ENCODE peak calls at places on chromosomes 7 and 10, in eight cellular contexts. I, Q, N, M, L, B, T and Z are unnamed samples.

GRCh38 chr10:73039635-73040034 is 57.0 kb downstream of the P4HA1 start:
- DNase-seq in T (peak; percentile 41), B (peak; percentile 48), Q (no peak), N (no peak), M (no peak), L (no peak), I (no peak), Z (no peak)

GRCh38 chr7:139570626-139571025 is 47.1 kb downstream of the CLEC2L start:
- DNase-seq in Q (no peak), L (no peak), B (no peak), T (no peak), I (no peak), N (no peak), M (no peak), Z (no peak)

GRCh38 chr10:112961609-112962008 is 11.6 kb downstream of the TCF7L2 start:
- DNase-seq in M (no peak), Q (no peak), N (no peak), I (no peak), B (no peak), T (no peak), L (no peak), Z (no peak)

GRCh38 chr10:82969405-82969804 is 1094.4 kb downstream of the NRG3 start:
- DNase-seq in B (peak; percentile 37), N (peak; percentile 36), I (no peak), L (peak; percentile 9), T (no peak), Q (no peak), M (no peak), Z (no peak)

GRCh38 chr7:16509829-16510228 is 16.8 kb upstream of the LRRC72 start:
- DNase-seq in M (no peak), Q (no peak), N (no peak), T (no peak), L (no peak), B (no peak), I (no peak), Z (no peak)

GRCh38 chr10:101666025-101666424 is 28.9 kb downstream of the FBXW4 start:
- DNase-seq in Q (no peak), T (no peak), N (no peak), L (no peak), I (no peak), B (no peak), M (no peak), Z (no peak)

GRCh38 chr10:93392111-93392510 is 90.0 kb downstream of the MYOF start:
- DNase-seq in N (no peak), Q (no peak), B (no peak), T (no peak), I (no peak), M (no peak), L (no peak), Z (no peak)

GRCh38 chr10:69239816-69240434 is 19.8 kb downstream of the HKDC1 start:
- DNase-seq in T (peak; percentile 42), Q (no peak), I (peak; percentile 72), M (no peak), B (peak; percentile 36), N (no peak), L (no peak), Z (no peak)

GRCh38 chr10:121614746-121615145 is 16.5 kb upstream of the FGFR2 start:
- DNase-seq in Q (no peak), I (no peak), L (no peak), N (no peak), B (no peak), M (no peak), T (no peak), Z (no peak)

GRCh38 chr10:127963136-127963535 is 56.2 kb downstream of the PTPRE start:
- DNase-seq in M (no peak), Q (no peak), B (no peak), L (no peak), N (no peak), I (no peak), T (no peak), Z (no peak)

GRCh38 chr10:104100795-104101194 is 15.1 kb upstream of the COL17A1 start:
- DNase-seq in L (no peak), I (no peak), M (no peak), T (no peak), B (no peak), Q (no peak), N (no peak), Z (no peak)

GRCh38 chr7:42624471-42624870 is 287.4 kb downstream of the C7orf25 start:
- DNase-seq in N (no peak), I (no peak), L (no peak), T (peak; percentile 43), Q (no peak), B (peak; percentile 27), M (no peak), Z (no peak)

GRCh38 chr7:92875719-92876118 is 39.3 kb upstream of the CDK6 start:
- DNase-seq in I (no peak), M (no peak), Q (no peak), B (no peak), L (no peak), N (no peak), T (peak; percentile 6), Z (no peak)

GRCh38 chr10:104080762-104081161 is 4.9 kb downstream of the COL17A1 start:
- DNase-seq in T (peak; percentile 38), I (no peak), L (peak; percentile 39), Q (peak; percentile 33), B (peak; percentile 33), M (no peak), N (peak; percentile 67), Z (no peak)

GRCh38 chr7:38224392-38224791 is 46.3 kb downstream of the STARD3NL start:
- DNase-seq in I (no peak), N (no peak), Q (no peak), M (no peak), T (no peak), L (no peak), B (no peak), Z (no peak)

GRCh38 chr7:69861233-69861632 is 263.0 kb downstream of the AUTS2 start:
- DNase-seq in M (no peak), T (no peak), Q (no peak), B (no peak), L (no peak), N (no peak), I (no peak), Z (no peak)

GRCh38 chr10:106132956-106133355 is 1031.5 kb downstream of the SORCS1 start:
- DNase-seq in Q (no peak), N (no peak), T (peak; percentile 78), I (no peak), B (no peak), M (no peak), L (no peak), Z (no peak)

GRCh38 chr10:89348458-89348857 is 20.7 kb downstream of the IFIT3 start:
- DNase-seq in B (no peak), L (no peak), I (no peak), N (no peak), T (no peak), Q (no peak), M (no peak), Z (no peak)

GRCh38 chr7:153887756-153888591 is 164.2 kb upstream of the DPP6 start:
- DNase-seq in L (no peak), B (no peak), M (no peak), I (no peak), T (no peak), N (no peak), Q (no peak), Z (no peak)

DNA sequence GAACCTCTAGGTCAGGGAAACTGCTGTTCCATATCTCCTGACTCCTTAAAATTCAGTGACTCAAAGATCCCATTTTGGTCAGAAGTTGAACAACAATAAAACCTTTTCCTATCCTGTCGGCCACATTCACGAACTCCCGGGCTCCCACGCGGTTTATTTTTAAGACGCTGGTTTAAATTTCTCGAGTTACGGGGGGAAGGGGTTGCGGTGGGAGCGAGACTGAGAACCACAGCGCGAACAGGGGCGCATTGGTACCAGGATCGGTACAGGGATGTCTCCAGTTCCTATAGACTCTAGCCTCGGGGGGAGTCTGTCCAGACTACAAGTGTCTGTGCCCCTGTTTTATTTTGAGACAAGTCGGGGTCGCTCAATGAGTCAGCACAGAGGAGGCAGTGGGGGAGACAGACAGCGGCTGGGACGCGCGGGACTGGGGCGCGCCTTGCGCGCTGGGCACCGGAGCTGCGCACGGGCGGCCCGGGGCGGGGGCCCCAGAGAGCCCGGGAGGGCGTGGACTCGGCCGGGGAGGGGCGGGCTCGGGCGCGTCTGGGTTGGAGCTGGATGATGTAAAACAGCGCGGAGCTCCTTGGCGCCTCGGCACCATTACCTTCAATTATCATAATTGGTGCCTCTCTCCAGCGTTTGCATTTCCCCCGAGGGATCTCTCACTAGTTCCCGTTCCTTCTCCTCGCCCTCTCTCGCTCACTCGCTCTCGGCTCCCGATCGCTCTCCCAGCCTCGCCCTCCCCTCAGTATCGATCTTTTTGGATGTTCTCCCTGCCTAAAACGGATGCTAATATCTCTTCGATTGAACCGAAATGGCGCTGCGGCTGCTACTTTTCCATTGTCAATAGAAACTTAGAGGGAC is 8.7 kb upstream of the BAMBI start:
- DNase-seq in M (peak; percentile 63), B (peak; percentile 20), I (peak; percentile 70), L (no peak), T (no peak), N (peak; percentile 77), Q (peak; percentile 14), Z (peak; percentile 62)
- H3K4me3 ChIP-seq in M (peak overlapping the region; percentile 57), B (peak overlapping the region; percentile 51), I (peak overlapping the region; percentile 49), L (no peak overlapping the region), T (no peak overlapping the region), N (peak overlapping the region; percentile 78), Q (no peak overlapping the region), Z (peak overlapping the region; percentile 52)

GRCh38 chr10:75547391-75548298 is 116.2 kb downstream of the LRMDA start:
- DNase-seq in M (no peak), I (no peak), B (peak; percentile 58), T (peak; percentile 85), L (no peak), N (no peak), Q (peak; percentile 12), Z (peak; percentile 28)
- H3K4me1 ChIP-seq in M (peaks cover 28% of the 10 kb centered on the region), I (peaks cover 7% of the 10 kb centered on the region), B (no peaks in the 10 kb centered on the region), T (peaks cover 10% of the 10 kb centered on the region), L (no peaks in the 10 kb centered on the region), N (peaks cover 2% of the 10 kb centered on the region), Q (peaks cover 13% of the 10 kb centered on the region), Z (peaks cover 27% of the 10 kb centered on the region)

DNA sequence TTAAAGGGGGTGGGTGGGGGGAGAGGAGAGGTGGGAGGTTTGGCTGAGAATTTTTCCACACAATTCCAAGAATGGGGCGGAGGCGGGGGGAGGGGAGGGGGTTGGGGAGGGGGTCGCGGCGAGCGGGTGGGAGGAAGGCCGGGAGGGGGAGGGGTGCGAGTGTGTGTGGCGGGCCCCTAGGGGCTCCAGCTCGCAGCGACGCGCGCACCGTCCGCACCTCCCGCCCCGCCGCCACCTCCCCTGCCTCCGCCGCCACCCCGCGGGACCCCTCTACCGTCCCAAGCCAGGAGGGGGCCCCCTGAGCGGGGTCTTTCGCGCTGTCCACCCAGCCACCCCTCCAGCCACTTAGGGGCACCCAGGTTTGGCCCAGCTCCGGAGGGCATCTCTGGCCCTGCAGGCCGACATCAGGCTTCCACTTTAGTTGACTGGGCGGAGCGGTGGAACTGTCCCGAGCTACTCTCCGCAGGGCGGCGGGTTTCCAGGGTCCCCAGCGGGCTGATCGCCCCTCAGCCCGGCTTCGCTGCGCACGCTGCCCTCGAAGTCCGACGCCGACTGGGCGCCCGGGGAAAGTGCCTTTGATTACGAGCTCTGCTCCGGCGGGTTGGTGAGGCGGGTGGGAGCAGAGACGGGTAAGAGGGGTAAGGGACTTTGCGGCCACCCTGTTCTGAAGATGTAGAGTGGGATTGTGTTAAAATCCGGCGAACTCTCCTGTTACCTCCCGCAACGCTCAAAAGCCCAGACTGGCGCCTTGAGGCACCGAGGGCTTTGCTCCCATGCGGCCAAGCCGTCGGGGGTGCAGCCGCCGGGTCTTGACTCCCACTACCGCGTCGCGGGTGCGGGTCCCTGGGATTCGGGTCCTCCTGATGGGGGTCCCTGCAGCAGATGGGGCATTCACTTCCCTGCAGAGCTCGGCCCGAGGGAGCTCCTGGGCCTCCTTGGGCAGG is 1.8 kb upstream of the VAX1 start:
- DNase-seq in T (no peak), N (peak; percentile 60), I (no peak), L (no peak), M (no peak), Q (no peak), B (no peak), Z (no peak)
- H3K4me3 ChIP-seq in T (no peak overlapping the region), N (peak overlapping the region; percentile 51), I (no peak overlapping the region), L (no peak overlapping the region), M (no peak overlapping the region), Q (no peak overlapping the region), B (no peak overlapping the region), Z (no peak overlapping the region)

GRCh38 chr7:7704867-7705266 is 13.5 kb downstream of the RPA3 start:
- DNase-seq in Q (no peak), I (no peak), N (peak; percentile 18), B (no peak), M (no peak), T (no peak), L (no peak), Z (no peak)
- H3K4me1 ChIP-seq in Q (peaks cover 30% of the 10 kb centered on the region), I (peaks cover 4% of the 10 kb centered on the region), N (peaks cover 43% of the 10 kb centered on the region), B (peaks cover 4% of the 10 kb centered on the region), M (peaks cover 85% of the 10 kb centered on the region), T (peaks cover 1% of the 10 kb centered on the region), L (no peaks in the 10 kb centered on the region), Z (peaks cover 22% of the 10 kb centered on the region)